ENCODE peak calls at places on chromosomes 4 and X, in six cellular contexts. D is HCT116, W is GM12878, J is K562, S is H1, X is HepG2. B is an unnamed sample.

GRCh38 chr4:145937990-145938611 is 522 bp downstream of the ZNF827 start:
- DNase-seq in J (no peak), S (peak; percentile 48), W (no peak), X (no peak), D (no peak), B (peak; percentile 51)

GRCh38 chr4:70678383-70678999 is 9.8 kb upstream of the UTP3 start:
- DNase-seq in J (no peak), W (peak; percentile 63), D (no peak), S (no peak), X (no peak), B (no peak)

GRCh38 chr4:146522862-146523205 is 1.1 kb upstream of the SLC10A7 start:
- DNase-seq in W (no peak), S (no peak), D (no peak), X (peak; percentile 8), J (no peak), B (peak; percentile 41)

GRCh38 chrX:40867352-40867751 is 132.0 kb upstream of the MED14 start:
- DNase-seq in X (peak; percentile 57), D (peak; percentile 8), S (no peak), W (no peak), J (no peak), B (peak; percentile 71)

GRCh38 chrX:117910216-117910615 is 206.4 kb downstream of the KLHL13 start:
- DNase-seq in D (no peak), W (no peak), X (no peak), S (no peak), J (no peak), B (no peak)

GRCh38 chr4:41994461-41994860 is 4.1 kb downstream of the SLC30A9 start:
- DNase-seq in D (no peak), X (no peak), S (no peak), W (no peak), J (no peak), B (no peak)

GRCh38 chr4:151226004-151226932 is 50.7 kb upstream of the PRSS48 start:
- DNase-seq in W (no peak), X (no peak), J (no peak), S (no peak), D (peak; percentile 24), B (peak; percentile 92)

GRCh38 chrX:11533211-11533651 is 132.5 kb downstream of the ARHGAP6 start:
- DNase-seq in S (no peak), X (peak; percentile 68), W (peak; percentile 61), J (peak; percentile 57), D (peak; percentile 65), B (peak; percentile 67)

GRCh38 chr4:70714061-70714468 is 7.7 kb upstream of the RUFY3 start:
- DNase-seq in X (peak; percentile 75), W (no peak), S (no peak), D (no peak), J (no peak), B (no peak)

GRCh38 chrX:150513564-150513963 is 54.9 kb upstream of the MTM1 start:
- DNase-seq in D (no peak), W (no peak), S (no peak), X (no peak), J (no peak), B (no peak)

GRCh38 chrX:131792356-131792749 is 230.7 kb upstream of the STK26 start:
- DNase-seq in W (peak; percentile 98), X (no peak), J (no peak), S (no peak), D (no peak), B (no peak)

GRCh38 chr4:173518419-173519102 is 11.5 kb downstream of the HAND2 start:
- DNase-seq in D (no peak), S (peak; percentile 64), W (no peak), X (no peak), J (no peak), B (no peak)

GRCh38 chr4:173517781-173518371 is 12.2 kb downstream of the HAND2 start:
- DNase-seq in W (no peak), S (peak; percentile 75), D (no peak), X (no peak), J (no peak), B (no peak)

GRCh38 chr4:173515458-173515857 is 14.6 kb downstream of the HAND2 start:
- DNase-seq in X (no peak), S (no peak), J (no peak), W (no peak), D (no peak), B (no peak)

GRCh38 chr4:173514641-173515217 is 15.3 kb downstream of the HAND2 start:
- DNase-seq in D (no peak), X (no peak), W (no peak), S (no peak), J (no peak), B (no peak)

GRCh38 chr4:173516621-173517612 is 13.1 kb downstream of the HAND2 start:
- DNase-seq in J (no peak), S (peak; percentile 74), X (no peak), W (no peak), D (no peak), B (no peak)
- H2AFZ ChIP-seq in J (no peak overlapping the region), S (no peak overlapping the region), X (no peak overlapping the region), W (no peak overlapping the region), D (no peak overlapping the region), B (no peak overlapping the region)

DNA sequence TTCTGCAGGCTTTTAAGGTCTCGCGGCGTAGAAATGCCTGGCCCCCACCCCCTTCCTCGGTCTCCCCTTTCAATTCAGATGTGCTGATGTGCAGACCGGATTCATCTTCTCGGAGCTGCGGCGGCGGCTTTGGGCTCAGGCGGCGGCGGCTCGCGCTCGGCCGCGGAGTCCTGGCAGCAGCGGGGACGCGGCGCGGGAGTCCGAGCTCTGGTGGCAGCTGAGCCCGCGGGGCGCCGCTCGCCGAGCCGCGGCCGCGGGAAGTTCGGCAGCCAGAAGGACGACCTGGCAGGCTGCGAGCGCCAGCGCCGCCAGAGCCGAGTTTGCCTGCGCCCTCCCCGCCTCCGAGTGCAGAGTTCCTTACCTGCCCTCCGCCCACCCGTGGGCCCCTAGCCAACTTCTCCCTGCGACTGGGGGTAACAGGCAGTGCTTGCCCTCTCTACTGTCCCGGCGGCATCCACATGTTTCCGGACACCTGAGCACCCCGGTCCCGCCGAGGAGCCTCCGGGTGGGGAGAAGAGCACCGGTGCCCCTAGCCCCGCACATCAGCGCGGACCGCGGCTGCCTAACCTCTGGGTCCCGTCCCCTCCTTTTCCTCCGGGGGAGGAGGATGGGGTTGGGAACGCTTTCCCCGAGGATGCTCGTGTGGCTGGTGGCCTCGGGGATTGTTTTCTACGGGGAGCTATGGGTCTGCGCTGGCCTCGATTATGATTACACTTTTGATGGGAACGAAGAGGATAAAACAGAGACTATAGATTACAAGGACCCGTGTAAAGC is 448 bp downstream of the TLL1 start:
- DNase-seq in J (no peak), S (peak; percentile 71), X (peak; percentile 3), D (no peak), W (no peak), B (no peak)
- TF ChIP-seq EZH2 in J (no peak), S (peak; percentile 56), X (no peak), D (no peak), W (no peak), B (no peak)

GRCh38 chr4:26238782-26239647 is 81.8 kb upstream of the RBPJ start:
- DNase-seq in W (no peak), D (no peak), J (no peak), S (no peak), X (peak; percentile 8), B (no peak)
- TF ChIP-seq POLR2A in W (no peak), D (no peak), J (no peak), S (no peak), X (no peak), B (no peak)

GRCh38 chr4:27048350-27049100 is 187.9 kb downstream of the STIM2 start:
- DNase-seq in W (no peak), X (no peak), D (peak; percentile 21), S (no peak), J (peak; percentile 35), B (peak; percentile 24)
- H2AFZ ChIP-seq in W (no peak overlapping the region), X (no peak overlapping the region), D (peak overlapping the region; percentile 75), S (peak overlapping the region; percentile 62), J (no peak overlapping the region), B (no peak overlapping the region)

DNA sequence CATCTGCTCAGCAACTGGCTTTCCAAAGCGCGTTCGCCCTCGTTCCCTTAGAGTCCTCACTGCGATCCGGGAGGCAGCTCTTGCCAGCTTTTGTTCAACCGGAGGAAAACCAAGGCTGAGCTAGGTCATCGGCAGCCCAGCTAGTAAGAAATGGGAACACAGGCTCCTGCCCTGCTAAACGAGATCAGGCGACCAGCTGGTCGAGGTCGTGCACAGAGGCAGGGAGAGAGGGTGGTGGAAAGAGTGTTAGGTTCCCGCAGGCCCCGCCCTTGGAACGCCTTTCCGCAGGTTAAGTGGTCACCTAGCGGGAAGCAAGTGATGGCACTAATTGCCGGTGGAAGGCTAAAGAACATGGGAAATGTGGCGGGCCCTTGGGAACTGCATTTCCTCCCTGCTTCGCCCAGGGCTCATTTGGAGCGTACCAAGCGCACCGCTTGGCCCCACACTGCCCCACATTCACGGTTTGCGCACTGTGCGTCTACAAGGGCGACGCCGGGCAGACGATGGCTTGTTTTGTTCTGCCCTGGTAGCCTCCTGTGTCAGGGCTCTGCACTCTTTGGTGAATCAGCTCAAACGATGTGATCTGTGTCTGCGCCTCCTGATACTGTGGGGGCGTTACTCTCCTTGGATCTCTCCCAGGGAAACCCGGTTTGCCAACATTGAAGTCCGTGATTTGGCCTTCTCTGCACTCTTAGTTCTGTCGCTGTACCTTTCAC is 7.2 kb upstream of the PRDM8 start:
- DNase-seq in X (no peak), J (no peak), S (peak; percentile 82), D (no peak), W (no peak), B (no peak)
- TF ChIP-seq EZH2 in X (no peak), J (no peak), S (peak; percentile 76), D (no peak), W (no peak), B (peak; percentile 61)

GRCh38 chr4:6948134-6948460 is 38.5 kb downstream of the TBC1D14 start:
- DNase-seq in W (no peak), J (no peak), D (no peak), S (no peak), X (no peak), B (no peak)
- TF ChIP-seq POLR2A in W (no peak), J (no peak), D (no peak), S (no peak), X (no peak), B (no peak)